ENCODE peak calls at places on chromosomes 5 and 9, in five cellular contexts. One of them, this sample, is unnamed. For H3K4me1, the result is how much of the 10 kb centered on the place peaks cover.

GRCh38 chr5:56269216-56269927 is 36.2 kb upstream of the ANKRD55 start:
- DNase-seq in H1: no peak
- DNase-seq in endothelial cell of umbilical vein: peak
- DNase-seq in GM23338: peak
- DNase-seq in HepG2: peak
- DNase-seq in this sample: no peak

GRCh38 chr9:129866373-129867137 is 31.3 kb downstream of the USP20 start:
- DNase-seq in H1: no peak
- DNase-seq in endothelial cell of umbilical vein: no peak
- DNase-seq in GM23338: no peak
- DNase-seq in HepG2: no peak
- DNase-seq in this sample: peak

GRCh38 chr5:116766470-116766947 is 191.9 kb upstream of the SEMA6A start:
- DNase-seq in H1: no peak
- DNase-seq in endothelial cell of umbilical vein: no peak
- DNase-seq in GM23338: no peak
- DNase-seq in HepG2: peak
- DNase-seq in this sample: no peak

GRCh38 chr9:110030632-110031031 is 177.3 kb downstream of the C9orf152 start:
- DNase-seq in H1: no peak
- DNase-seq in endothelial cell of umbilical vein: no peak
- DNase-seq in GM23338: no peak
- DNase-seq in HepG2: no peak
- DNase-seq in this sample: no peak

GRCh38 chr9:133419005-133419404 is 1.2 kb upstream of the REXO4 start:
- DNase-seq in H1: no peak
- DNase-seq in endothelial cell of umbilical vein: no peak
- DNase-seq in GM23338: peak
- DNase-seq in HepG2: no peak
- DNase-seq in this sample: no peak

GRCh38 chr5:93581738-93582414 is 857 bp upstream of the NR2F1-AS1 start:
- DNase-seq in H1: no peak
- DNase-seq in endothelial cell of umbilical vein: peak
- DNase-seq in GM23338: peak
- DNase-seq in HepG2: peak
- DNase-seq in this sample: no peak

GRCh38 chr9:107404086-107404590 is 85.4 kb downstream of the KLF4 start:
- DNase-seq in H1: no peak
- DNase-seq in endothelial cell of umbilical vein: no peak
- DNase-seq in GM23338: no peak
- DNase-seq in HepG2: no peak
- DNase-seq in this sample: no peak

GRCh38 chr9:18526686-18527085 is 52.7 kb downstream of the ADAMTSL1 start:
- DNase-seq in H1: no peak
- DNase-seq in endothelial cell of umbilical vein: no peak
- DNase-seq in GM23338: no peak
- DNase-seq in HepG2: no peak
- DNase-seq in this sample: no peak

GRCh38 chr5:67998709-67999251 is 216.8 kb upstream of the PIK3R1 start:
- DNase-seq in H1: no peak
- DNase-seq in endothelial cell of umbilical vein: peak
- DNase-seq in GM23338: no peak
- DNase-seq in HepG2: no peak
- DNase-seq in this sample: no peak

GRCh38 chr5:103938151-103938671 is 375.6 kb upstream of the NUDT12 start:
- DNase-seq in H1: no peak
- DNase-seq in endothelial cell of umbilical vein: no peak
- DNase-seq in GM23338: no peak
- DNase-seq in HepG2: no peak
- DNase-seq in this sample: no peak

GRCh38 chr5:2909035-2909434 is 157.6 kb upstream of the IRX2 start:
- DNase-seq in H1: no peak
- DNase-seq in endothelial cell of umbilical vein: no peak
- DNase-seq in GM23338: no peak
- DNase-seq in HepG2: no peak
- DNase-seq in this sample: no peak

GRCh38 chr5:31854181-31854624 is 215.3 kb downstream of the PDZD2 start:
- DNase-seq in H1: peak
- DNase-seq in endothelial cell of umbilical vein: peak
- DNase-seq in GM23338: peak
- DNase-seq in HepG2: no peak
- DNase-seq in this sample: no peak

GRCh38 chr5:61910771-61911170 is 395.2 kb upstream of the KIF2A start:
- DNase-seq in H1: no peak
- DNase-seq in endothelial cell of umbilical vein: no peak
- DNase-seq in GM23338: no peak
- DNase-seq in HepG2: no peak
- DNase-seq in this sample: no peak

GRCh38 chr5:41009228-41009627 is 61.9 kb downstream of the MROH2B start:
- DNase-seq in H1: no peak
- DNase-seq in endothelial cell of umbilical vein: peak
- DNase-seq in GM23338: no peak
- DNase-seq in HepG2: peak
- DNase-seq in this sample: no peak

GRCh38 chr5:66595877-66596790 is at the start of gene MAST4:
- DNase-seq in H1: peak
- DNase-seq in endothelial cell of umbilical vein: peak
- DNase-seq in GM23338: peak
- DNase-seq in HepG2: peak
- DNase-seq in this sample: peak

GRCh38 chr9:1009101-1009707 is 32.7 kb downstream of the DMRT3 start:
- DNase-seq in H1: peak
- DNase-seq in endothelial cell of umbilical vein: peak
- DNase-seq in GM23338: peak
- DNase-seq in HepG2: peak
- DNase-seq in this sample: peak

GRCh38 chr9:38017149-38017884 is 51.7 kb downstream of the SHB start:
- DNase-seq in H1: peak
- DNase-seq in endothelial cell of umbilical vein: no peak
- DNase-seq in GM23338: peak
- DNase-seq in HepG2: no peak
- DNase-seq in this sample: no peak

GRCh38 chr9:20297646-20298084 is 324.6 kb downstream of the MLLT3 start:
- DNase-seq in H1: no peak
- DNase-seq in endothelial cell of umbilical vein: no peak
- DNase-seq in GM23338: no peak
- DNase-seq in HepG2: no peak
- DNase-seq in this sample: no peak

GRCh38 chr9:83199240-83199639 is 136.3 kb upstream of the RASEF start:
- DNase-seq in H1: no peak
- DNase-seq in endothelial cell of umbilical vein: peak
- DNase-seq in GM23338: peak
- DNase-seq in HepG2: peak
- DNase-seq in this sample: no peak

GRCh38 chr5:172429201-172429940 is 25.0 kb downstream of the SH3PXD2B start:
- DNase-seq in H1: no peak
- DNase-seq in endothelial cell of umbilical vein: no peak
- DNase-seq in GM23338: no peak
- DNase-seq in HepG2: no peak
- DNase-seq in this sample: no peak

GRCh38 chr5:157549283-157549629 is 26.3 kb downstream of the ADAM19 start:
- DNase-seq in H1: no peak
- DNase-seq in endothelial cell of umbilical vein: no peak
- DNase-seq in GM23338: no peak
- DNase-seq in HepG2: peak
- DNase-seq in this sample: no peak

GRCh38 chr9:16352232-16352631 is 518.2 kb downstream of the BNC2 start:
- DNase-seq in H1: no peak
- DNase-seq in endothelial cell of umbilical vein: no peak
- DNase-seq in GM23338: no peak
- DNase-seq in HepG2: no peak
- DNase-seq in this sample: no peak

GRCh38 chr5:111072949-111073682 is 1.6 kb downstream of the TSLP start:
- DNase-seq in H1: no peak
- DNase-seq in endothelial cell of umbilical vein: no peak
- DNase-seq in GM23338: peak
- DNase-seq in HepG2: no peak
- DNase-seq in this sample: no peak

GRCh38 chr9:35605336-35606137 is 475 bp downstream of the TESK1 start:
- DNase-seq in H1: no peak
- DNase-seq in endothelial cell of umbilical vein: no peak
- DNase-seq in GM23338: peak
- DNase-seq in HepG2: no peak
- DNase-seq in this sample: peak

GRCh38 chr5:8238080-8238479 is 369.1 kb downstream of the MTRR start:
- DNase-seq in H1: no peak
- DNase-seq in endothelial cell of umbilical vein: no peak
- DNase-seq in GM23338: no peak
- DNase-seq in HepG2: no peak
- DNase-seq in this sample: no peak

GRCh38 chr9:130912932-130913598 is 16.5 kb upstream of the QRFP start:
- DNase-seq in H1: no peak
- DNase-seq in endothelial cell of umbilical vein: peak
- DNase-seq in GM23338: no peak
- DNase-seq in HepG2: no peak
- DNase-seq in this sample: no peak

GRCh38 chr5:158809310-158809709 is 290.4 kb downstream of the EBF1 start:
- DNase-seq in H1: no peak
- DNase-seq in endothelial cell of umbilical vein: no peak
- DNase-seq in GM23338: no peak
- DNase-seq in HepG2: no peak
- DNase-seq in this sample: no peak

DNA sequence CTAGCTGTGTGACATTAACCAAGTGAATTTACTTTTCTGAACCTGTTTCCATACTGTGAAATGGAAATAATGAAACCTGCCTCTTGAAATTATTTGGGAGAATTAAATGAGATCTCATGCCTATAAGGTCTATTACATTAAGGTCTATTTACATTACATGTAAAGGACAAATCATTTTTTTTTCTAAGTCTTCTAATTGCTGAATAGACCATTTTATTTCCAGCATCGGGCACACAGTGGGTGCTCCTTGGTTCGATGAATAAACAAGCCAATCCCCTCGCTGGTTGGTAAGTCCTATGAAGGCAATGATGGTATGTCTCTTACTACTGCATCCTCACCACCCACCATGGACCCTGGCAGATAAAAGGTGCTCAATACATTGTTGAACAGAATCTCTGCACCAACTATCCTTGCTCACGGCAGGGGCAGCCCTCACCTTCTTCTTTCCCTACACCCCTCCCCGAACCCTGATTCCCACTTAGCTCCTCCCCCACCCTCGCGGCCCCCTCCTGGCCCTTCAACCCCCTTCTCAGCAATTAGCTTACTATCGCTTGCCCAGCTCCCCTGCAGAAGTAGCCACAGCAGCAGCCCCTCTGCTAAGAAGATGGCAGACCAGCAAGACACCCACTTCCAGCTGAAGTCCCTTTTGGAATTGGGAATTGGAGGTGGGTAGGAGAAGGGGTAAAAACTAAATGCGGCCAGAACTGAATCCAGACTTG is 3.0 kb downstream of the PCDH1 start:
- DNase-seq in H1: no peak
- DNase-seq in endothelial cell of umbilical vein: no peak
- DNase-seq in GM23338: peak
- DNase-seq in HepG2: no peak
- DNase-seq in this sample: no peak
- TF ChIP-seq EZH2 in H1: no peak
- TF ChIP-seq EZH2 in endothelial cell of umbilical vein: no peak
- TF ChIP-seq EZH2 in GM23338: no peak
- TF ChIP-seq EZH2 in HepG2: no peak
- TF ChIP-seq EZH2 in this sample: no peak

GRCh38 chr9:76592105-76593010 is 133.4 kb downstream of the GCNT1 start:
- DNase-seq in H1: peak
- DNase-seq in endothelial cell of umbilical vein: no peak
- DNase-seq in GM23338: peak
- DNase-seq in HepG2: no peak
- DNase-seq in this sample: no peak

GRCh38 chr9:76591256-76591950 is 132.4 kb downstream of the GCNT1 start:
- DNase-seq in H1: no peak
- DNase-seq in endothelial cell of umbilical vein: no peak
- DNase-seq in GM23338: no peak
- DNase-seq in HepG2: no peak
- DNase-seq in this sample: no peak

GRCh38 chr9:76595645-76596044 is 136.7 kb downstream of the GCNT1 start:
- DNase-seq in H1: no peak
- DNase-seq in endothelial cell of umbilical vein: no peak
- DNase-seq in GM23338: no peak
- DNase-seq in HepG2: no peak
- DNase-seq in this sample: no peak

GRCh38 chr9:76594764-76595410 is 135.9 kb downstream of the GCNT1 start:
- DNase-seq in H1: peak
- DNase-seq in endothelial cell of umbilical vein: no peak
- DNase-seq in GM23338: peak
- DNase-seq in HepG2: no peak
- DNase-seq in this sample: no peak

DNA sequence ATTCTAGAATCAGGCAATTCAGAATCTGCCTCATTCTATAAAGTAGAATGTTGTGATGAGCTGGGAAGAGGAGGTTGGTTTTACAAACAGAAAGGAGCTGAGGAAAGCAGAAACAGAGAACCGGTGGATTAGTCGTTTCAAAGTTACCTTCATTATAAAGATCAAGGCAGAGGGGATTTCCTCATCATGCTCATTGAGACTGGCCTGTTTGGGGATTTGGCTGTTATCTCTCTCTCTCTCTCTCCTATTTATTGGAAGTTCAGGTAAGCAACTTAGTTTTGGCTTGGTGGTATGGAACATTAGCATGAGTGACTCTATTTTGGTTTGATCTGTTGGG is 134.0 kb downstream of the GCNT1 start:
- DNase-seq in H1: no peak
- DNase-seq in endothelial cell of umbilical vein: no peak
- DNase-seq in GM23338: peak
- DNase-seq in HepG2: no peak
- DNase-seq in this sample: no peak
- H3K4me1 ChIP-seq in H1: under half
- H3K4me1 ChIP-seq in endothelial cell of umbilical vein: under half
- H3K4me1 ChIP-seq in GM23338: under half
- H3K4me1 ChIP-seq in HepG2: under half
- H3K4me1 ChIP-seq in this sample: under half

GRCh38 chr9:124308606-124309310 is 51.0 kb downstream of the NEK6 start:
- DNase-seq in H1: no peak
- DNase-seq in endothelial cell of umbilical vein: no peak
- DNase-seq in GM23338: no peak
- DNase-seq in HepG2: no peak
- DNase-seq in this sample: no peak
- H3K27ac ChIP-seq in H1: no peak
- H3K27ac ChIP-seq in endothelial cell of umbilical vein: peak
- H3K27ac ChIP-seq in GM23338: no peak
- H3K27ac ChIP-seq in HepG2: no peak
- H3K27ac ChIP-seq in this sample: no peak

GRCh38 chr9:128204858-128205257 is 1.7 kb downstream of the DNM1 start:
- DNase-seq in H1: no peak
- DNase-seq in endothelial cell of umbilical vein: no peak
- DNase-seq in GM23338: no peak
- DNase-seq in HepG2: no peak
- DNase-seq in this sample: no peak

GRCh38 chr9:128203024-128203841 is at the start of gene DNM1:
- DNase-seq in H1: no peak
- DNase-seq in endothelial cell of umbilical vein: peak
- DNase-seq in GM23338: peak
- DNase-seq in HepG2: no peak
- DNase-seq in this sample: peak

GRCh38 chr9:128205296-128205944 is 2.2 kb downstream of the DNM1 start:
- DNase-seq in H1: no peak
- DNase-seq in endothelial cell of umbilical vein: no peak
- DNase-seq in GM23338: peak
- DNase-seq in HepG2: no peak
- DNase-seq in this sample: no peak

GRCh38 chr9:128202648-128203023 is 543 bp upstream of the DNM1 start:
- DNase-seq in H1: no peak
- DNase-seq in endothelial cell of umbilical vein: no peak
- DNase-seq in GM23338: no peak
- DNase-seq in HepG2: no peak
- DNase-seq in this sample: no peak

GRCh38 chr9:128203842-128204551 is 818 bp downstream of the DNM1 start:
- DNase-seq in H1: no peak
- DNase-seq in endothelial cell of umbilical vein: peak
- DNase-seq in GM23338: peak
- DNase-seq in HepG2: no peak
- DNase-seq in this sample: peak
- TF ChIP-seq EZH2 in H1: no peak
- TF ChIP-seq EZH2 in endothelial cell of umbilical vein: peak
- TF ChIP-seq EZH2 in GM23338: no peak
- TF ChIP-seq EZH2 in HepG2: no peak
- TF ChIP-seq EZH2 in this sample: peak

This sample was measured in DND-41.